ENCODE peak calls at places on chromosome 20, in seven cellular contexts. A, J, Y, L, P, D and Q are unnamed samples.

GRCh38 chr20:59976196-59976847 is 18.1 kb downstream of the CDH26 start:
- DNase-seq in L (no peak), J (no peak), A (no peak), D (no peak), P (no peak), Y (no peak), Q (no peak)

GRCh38 chr20:47681977-47682812 is 103.1 kb downstream of the SULF2 start:
- DNase-seq in Y (peak), D (no peak), J (no peak), P (peak), A (peak), L (peak), Q (peak)

GRCh38 chr20:5171790-5172164 is 45.0 kb downstream of the CDS2 start:
- DNase-seq in A (no peak), P (no peak), L (no peak), J (no peak), D (no peak), Y (no peak), Q (no peak)

GRCh38 chr20:12528591-12529041 is 480.2 kb upstream of the SPTLC3 start:
- DNase-seq in L (no peak), A (no peak), J (no peak), D (no peak), Y (no peak), P (no peak), Q (no peak)

GRCh38 chr20:5031206-5031557 is 29.9 kb upstream of the SLC23A2 start:
- DNase-seq in L (no peak), D (no peak), J (no peak), Y (no peak), A (no peak), P (no peak), Q (no peak)

GRCh38 chr20:9460518-9460917 is 53.9 kb upstream of the LAMP5 start:
- DNase-seq in Y (peak), D (no peak), A (no peak), L (peak), J (no peak), P (no peak), Q (no peak)

GRCh38 chr20:36541227-36542018 is at the start of gene MYL9:
- DNase-seq in Y (peak), J (peak), P (peak), D (peak), A (peak), L (peak), Q (no peak)

GRCh38 chr20:50333856-50334255 is 143.2 kb downstream of the CEBPB start:
- DNase-seq in P (no peak), J (peak), A (no peak), D (peak), L (no peak), Y (peak), Q (peak)

GRCh38 chr20:57558614-57559285 is 2.2 kb upstream of the PCK1 start:
- DNase-seq in P (no peak), L (no peak), Y (no peak), J (no peak), D (no peak), A (no peak), Q (no peak)

GRCh38 chr20:15594296-15594695 is 979.0 kb downstream of the KIF16B start:
- DNase-seq in D (no peak), P (no peak), J (no peak), Y (no peak), L (no peak), A (peak), Q (no peak)

GRCh38 chr20:15596220-15596875 is 976.9 kb downstream of the KIF16B start:
- DNase-seq in J (no peak), A (no peak), Y (no peak), P (no peak), D (no peak), L (no peak), Q (no peak)

GRCh38 chr20:15599961-15600360 is 973.3 kb downstream of the KIF16B start:
- DNase-seq in L (no peak), J (no peak), D (no peak), A (no peak), Y (no peak), P (no peak), Q (no peak)

GRCh38 chr20:15600565-15600964 is 972.7 kb downstream of the KIF16B start:
- DNase-seq in J (no peak), P (no peak), A (no peak), Y (no peak), D (no peak), L (no peak), Q (no peak)

DNA sequence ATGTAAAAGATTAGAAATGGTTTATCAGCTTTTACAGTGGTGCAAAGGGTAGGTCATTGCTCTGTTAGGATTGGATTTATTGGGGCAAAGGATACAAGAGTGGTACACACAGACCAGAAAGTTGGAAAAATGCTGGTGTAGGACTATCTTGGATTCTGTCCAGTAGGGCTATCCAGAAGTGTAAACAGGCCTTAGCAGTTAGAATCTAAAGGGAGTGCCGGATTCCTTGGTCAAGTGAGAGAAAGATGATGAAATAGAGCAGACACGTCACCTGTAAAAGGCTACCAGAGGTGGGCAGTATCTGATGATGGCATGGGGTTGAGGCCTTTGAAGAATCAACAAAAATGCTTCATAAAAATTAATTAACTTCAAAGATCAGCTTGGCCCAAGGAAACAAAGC is 975.9 kb downstream of the KIF16B start:
- DNase-seq in A (no peak), P (no peak), L (no peak), Y (no peak), J (no peak), D (no peak), Q (no peak)
- TF ChIP-seq CTCF in A (no peak), P (no peak), L (no peak), Y (no peak), J (no peak), D (no peak), Q (no peak)

GRCh38 chr20:41242352-41242751 is 75.2 kb downstream of the ZHX3 start:
- DNase-seq in Y (no peak), D (no peak), A (no peak), J (no peak), P (no peak), L (no peak), Q (no peak)
- H3K4me3 ChIP-seq in Y (no peak), D (no peak), A (no peak), J (no peak), P (no peak), L (no peak), Q (no peak)

DNA sequence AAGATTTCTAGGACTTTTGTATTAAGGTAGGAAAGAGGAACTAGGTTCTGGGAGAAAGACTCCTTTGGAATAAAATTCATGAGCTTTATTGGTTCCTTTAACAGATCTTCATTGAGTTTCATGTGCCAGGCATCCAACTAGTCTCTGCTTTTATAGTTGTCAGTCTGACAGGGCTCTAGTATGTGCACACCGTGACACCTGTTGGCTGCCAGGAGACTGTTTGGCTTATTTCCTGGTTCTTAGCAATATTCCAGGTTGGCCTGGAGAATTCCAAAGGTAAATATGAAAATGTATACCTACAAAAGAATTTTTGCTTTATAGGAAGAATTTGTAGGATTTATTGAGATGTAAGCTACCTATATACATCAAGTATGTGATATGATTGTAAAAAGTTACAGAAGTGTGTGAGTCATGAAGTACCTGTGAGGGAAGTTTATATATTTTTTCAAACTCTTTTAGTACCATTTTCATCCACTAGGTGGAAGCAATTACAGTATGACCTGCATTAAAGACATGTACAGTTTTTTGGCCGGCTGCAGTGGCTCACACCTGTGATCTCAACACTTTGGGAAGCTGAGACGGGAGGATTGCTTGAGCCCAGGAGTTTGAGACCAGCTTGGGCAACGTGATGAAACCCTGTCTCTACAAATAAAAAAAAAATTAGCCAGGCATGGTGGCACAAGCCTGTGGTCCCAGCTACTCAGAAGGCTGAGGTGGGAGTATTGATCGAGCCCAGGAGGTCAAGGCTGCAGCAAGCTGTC is 35.2 kb downstream of the NDUFAF5 start:
- DNase-seq in D (no peak), A (peak), P (peak), Y (peak), J (no peak), L (peak), Q (peak)
- TF ChIP-seq CTCF in D (peak), A (peak), P (peak), Y (peak), J (peak), L (peak), Q (peak)

GRCh38 chr20:51380401-51381385 is 161.8 kb downstream of the NFATC2 start:
- DNase-seq in A (no peak), Y (no peak), P (no peak), J (no peak), D (no peak), L (no peak), Q (no peak)
- H3K4me3 ChIP-seq in A (no peak), Y (no peak), P (no peak), J (no peak), D (no peak), L (no peak), Q (no peak)

DNA sequence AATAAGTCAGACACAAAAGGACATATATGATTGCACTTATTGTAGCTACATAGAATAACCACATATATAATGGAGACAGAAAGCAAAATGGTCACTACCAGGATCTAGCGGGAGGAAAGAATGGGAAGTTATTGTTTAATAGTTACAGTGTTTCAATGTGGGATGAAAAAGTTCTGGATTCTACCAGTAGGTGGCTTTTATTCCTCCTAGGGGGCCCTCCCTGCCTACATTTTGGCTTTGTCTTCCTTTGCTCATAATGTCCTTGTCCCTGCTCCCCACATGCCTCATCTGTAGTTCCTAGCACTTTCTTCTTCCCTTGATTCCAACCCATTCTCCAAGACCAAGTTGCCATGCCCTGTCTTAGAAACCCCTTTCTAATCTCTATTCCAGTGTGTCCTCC is 16.3 kb downstream of the ZNF133 start:
- DNase-seq in L (no peak), A (no peak), D (no peak), Y (peak), J (no peak), P (no peak), Q (no peak)
- TF ChIP-seq CTCF in L (no peak), A (no peak), D (no peak), Y (peak), J (no peak), P (no peak), Q (peak)

DNA sequence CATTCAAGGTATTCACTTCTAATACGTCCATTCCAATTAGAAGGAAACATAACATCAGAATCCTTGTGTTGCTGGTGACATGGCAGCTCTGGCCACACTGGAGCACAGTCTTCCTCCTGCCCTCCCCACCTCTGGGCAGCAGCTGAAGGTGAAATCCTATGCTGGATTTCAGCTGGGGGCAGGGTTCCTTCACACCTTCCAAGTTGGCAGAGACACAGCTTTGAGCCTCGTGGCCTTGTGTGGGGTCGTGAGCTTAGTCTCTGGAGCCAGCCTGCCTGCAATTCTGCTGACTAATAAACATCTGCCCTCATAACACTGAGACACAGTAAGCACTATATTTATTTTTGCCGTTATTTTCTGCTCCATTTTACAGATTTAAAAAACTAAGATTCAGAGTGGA is 218.9 kb upstream of the RIN2 start:
- DNase-seq in P (no peak), A (no peak), Y (peak), D (no peak), J (no peak), L (no peak), Q (no peak)
- H3K4me3 ChIP-seq in P (no peak), A (no peak), Y (no peak), D (no peak), J (no peak), L (no peak), Q (no peak)